ENCODE peak calls at places on chromosomes 3 and 15, in six cellular contexts. N, K, D, M, W and A are unnamed samples.

GRCh38 chr15:88269371-88270062 is 13.0 kb upstream of the NTRK3 start:
- DNase-seq in M (no peak), W (peak), N (no peak), D (no peak), K (no peak), A (no peak)

GRCh38 chr3:182562274-182562673 is 231.0 kb upstream of the ATP11B start:
- DNase-seq in D (no peak), N (no peak), W (no peak), M (no peak), K (no peak), A (no peak)

GRCh38 chr3:42501321-42501680 is 1.1 kb upstream of the VIPR1 start:
- DNase-seq in K (peak), M (peak), N (no peak), D (peak), W (no peak), A (peak)

GRCh38 chr15:94584833-94585244 is 353.5 kb downstream of the MCTP2 start:
- DNase-seq in D (no peak), W (no peak), M (no peak), K (no peak), N (peak), A (no peak)

GRCh38 chr15:88574646-88575045 is 28.2 kb upstream of the DET1 start:
- DNase-seq in D (peak), N (no peak), M (no peak), W (no peak), K (no peak), A (no peak)

GRCh38 chr3:124276863-124277515 is 285.1 kb upstream of the ROPN1 start:
- DNase-seq in M (no peak), W (peak), N (no peak), D (no peak), K (no peak), A (no peak)

GRCh38 chr3:192467230-192468186 is 259.8 kb downstream of the FGF12 start:
- DNase-seq in N (no peak), M (no peak), W (peak), D (peak), K (peak), A (no peak)

GRCh38 chr3:195203631-195204030 is 67.3 kb downstream of the XXYLT1 start:
- DNase-seq in D (no peak), K (no peak), N (no peak), M (no peak), W (no peak), A (no peak)

GRCh38 chr3:114272271-114272670 is 21.6 kb upstream of the TIGIT start:
- DNase-seq in M (no peak), N (no peak), W (no peak), K (no peak), D (no peak), A (no peak)

GRCh38 chr3:44198265-44198956 is 43.3 kb upstream of the TOPAZ1 start:
- DNase-seq in K (peak), M (peak), N (peak), D (peak), W (peak), A (peak)

GRCh38 chr15:58770519-58770856 is 614 bp upstream of the MINDY2 start:
- DNase-seq in K (peak), W (no peak), D (no peak), M (no peak), N (no peak), A (no peak)

GRCh38 chr3:15368561-15369135 is 36.3 kb upstream of the SH3BP5 start:
- DNase-seq in N (no peak), W (no peak), D (no peak), M (no peak), K (no peak), A (no peak)

GRCh38 chr3:70702132-70702531 is 389.7 kb upstream of the MDFIC2 start:
- DNase-seq in W (no peak), K (no peak), D (no peak), M (no peak), N (no peak), A (no peak)

GRCh38 chr15:38254065-38254883 is 1.6 kb downstream of the SPRED1 start:
- DNase-seq in M (no peak), K (peak), N (peak), W (peak), D (no peak), A (no peak)

GRCh38 chr3:37262816-37263393 is 88.5 kb upstream of the LRRFIP2 start:
- DNase-seq in N (no peak), M (no peak), D (no peak), W (no peak), K (no peak), A (no peak)

GRCh38 chr3:33915796-33916589 is 117.6 kb downstream of the PDCD6IP start:
- DNase-seq in W (no peak), M (no peak), K (no peak), N (no peak), D (peak), A (no peak)

GRCh38 chr3:61927332-61927731 is 366.0 kb downstream of the PTPRG start:
- DNase-seq in W (no peak), K (peak), N (no peak), D (no peak), M (peak), A (no peak)

GRCh38 chr3:67034371-67034770 is 36.3 kb downstream of the KBTBD8 start:
- DNase-seq in M (no peak), W (no peak), D (no peak), N (no peak), K (no peak), A (no peak)

DNA sequence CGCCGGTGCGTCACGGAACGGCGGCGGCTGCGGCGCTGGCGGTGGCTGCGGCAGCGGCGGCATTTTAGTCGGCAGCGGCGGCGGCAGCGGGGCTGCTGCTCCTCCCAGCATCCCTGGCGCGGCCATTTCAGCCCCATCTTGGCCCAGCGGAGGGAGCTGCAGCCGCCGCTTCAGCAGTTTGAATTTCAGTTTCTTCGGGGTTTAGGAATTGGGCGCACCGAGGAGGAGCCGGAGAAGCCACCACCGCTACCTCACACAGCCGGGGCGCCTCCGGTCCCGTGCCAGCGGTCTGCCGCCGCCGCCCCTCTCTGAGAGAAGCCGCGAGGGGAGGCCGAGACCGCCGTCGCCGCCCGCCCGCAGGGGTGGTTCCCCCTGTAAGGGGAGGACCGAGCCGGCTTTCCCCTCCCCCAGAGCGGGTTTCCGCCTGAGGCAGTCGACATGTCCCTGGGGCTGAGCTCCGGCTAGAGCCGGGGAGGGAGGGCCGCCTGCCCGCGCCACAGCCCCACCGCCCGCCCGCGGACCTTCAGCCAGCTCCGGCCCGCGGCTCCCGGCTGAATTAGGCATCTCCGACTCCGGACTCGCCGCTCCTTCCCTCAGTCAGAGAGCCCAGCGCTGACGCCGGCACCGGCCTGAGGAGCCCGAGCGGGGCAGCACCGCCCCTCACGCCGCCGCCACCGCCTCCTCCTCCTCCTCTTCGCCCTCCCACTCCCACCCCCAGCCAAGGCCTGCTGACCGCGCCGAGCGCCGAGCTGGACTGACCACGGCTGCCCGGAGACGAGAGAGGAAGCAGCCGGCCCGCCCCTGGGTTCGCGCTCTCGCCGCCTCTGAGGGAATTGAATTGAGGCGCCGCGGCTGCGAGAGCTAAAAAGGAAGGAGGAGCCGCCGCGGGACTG is at the start of gene TSC22D2:
- DNase-seq in D (peak), N (peak), K (peak), M (peak), W (peak), A (peak)
- TF ChIP-seq POLR2AphosphoS5 in D (peak), N (peak), K (peak), M (peak), W (peak), A (peak)

DNA sequence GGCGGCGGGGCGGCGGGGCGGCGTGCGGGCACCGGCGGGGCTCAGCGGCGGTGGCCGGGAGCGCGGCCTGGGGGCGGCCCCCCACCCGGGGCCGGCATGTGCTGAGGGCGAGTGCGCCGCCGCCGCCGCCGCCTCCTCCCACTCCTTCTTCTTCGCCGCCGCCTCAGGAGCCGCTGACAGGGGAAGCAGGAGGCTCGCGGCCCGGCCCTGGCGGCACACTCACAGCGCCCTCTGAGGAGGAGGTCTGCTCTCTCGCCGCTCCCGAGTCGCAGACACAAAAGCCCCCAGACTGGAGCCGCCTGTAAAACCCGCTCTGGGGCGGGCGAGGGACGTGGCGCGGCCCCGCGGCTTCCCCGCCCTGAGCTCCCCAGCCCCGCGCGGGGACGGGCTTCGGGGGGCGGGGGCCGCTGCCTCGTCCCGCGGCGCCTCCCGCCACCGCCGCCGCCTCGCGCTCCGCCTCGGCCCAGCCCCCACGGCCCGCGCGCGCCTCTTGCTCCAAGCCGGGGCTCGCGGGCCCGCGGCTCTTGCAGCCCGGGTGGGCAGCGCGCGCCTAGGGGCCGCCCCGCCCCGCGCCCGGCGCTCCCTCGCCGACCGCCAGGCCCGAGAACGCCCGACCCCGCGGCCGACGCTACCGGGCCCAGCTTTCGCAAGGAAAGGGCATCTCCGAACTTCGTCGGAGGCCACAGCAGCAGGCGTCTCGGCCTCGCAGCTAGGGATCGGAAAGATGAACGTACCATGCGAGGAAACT is at the start of gene PYGO1:
- DNase-seq in N (no peak), W (peak), M (no peak), D (peak), K (peak), A (peak)
- TF ChIP-seq POLR2AphosphoS5 in N (no peak), W (no peak), M (no peak), D (peak), K (no peak), A (no peak)

DNA sequence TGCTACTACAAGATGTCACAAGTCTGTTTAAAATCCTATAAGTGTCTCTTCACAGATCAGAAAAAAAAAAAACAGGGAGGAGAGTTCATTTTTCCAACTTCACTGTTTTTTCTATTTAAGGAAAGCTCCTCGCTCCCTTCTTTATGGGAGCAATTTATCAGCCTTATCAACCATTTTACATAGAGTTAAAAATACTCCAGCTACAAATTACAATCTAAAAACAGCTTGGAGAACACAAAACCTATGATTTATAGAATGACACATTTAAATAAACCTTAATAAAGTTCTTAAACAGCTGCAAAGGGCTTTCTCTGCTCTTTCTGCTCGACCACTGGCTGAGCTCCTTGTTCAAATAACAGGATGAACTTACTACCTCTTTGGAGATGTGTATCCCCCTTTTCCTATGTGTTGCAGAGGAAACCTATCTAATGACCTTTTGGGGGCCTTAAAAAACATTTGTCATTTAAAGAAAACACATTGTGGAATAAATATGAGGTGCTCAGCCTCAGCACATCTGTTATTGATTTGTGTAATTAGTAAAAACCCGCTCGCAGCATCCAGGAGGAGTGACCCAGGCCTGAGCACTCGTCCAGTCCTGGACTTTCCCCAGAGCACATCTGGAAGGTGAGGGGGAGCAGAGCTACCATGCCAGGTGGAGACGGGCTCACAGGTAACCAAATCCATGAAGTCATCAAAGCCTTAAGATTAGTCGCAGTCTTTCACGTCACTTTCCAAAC is 231.3 kb downstream of the ATP8B4 start:
- DNase-seq in W (no peak), M (no peak), D (no peak), K (no peak), N (no peak), A (no peak)
- TF ChIP-seq POLR2AphosphoS5 in W (no peak), M (no peak), D (no peak), K (no peak), N (no peak), A (no peak)

DNA sequence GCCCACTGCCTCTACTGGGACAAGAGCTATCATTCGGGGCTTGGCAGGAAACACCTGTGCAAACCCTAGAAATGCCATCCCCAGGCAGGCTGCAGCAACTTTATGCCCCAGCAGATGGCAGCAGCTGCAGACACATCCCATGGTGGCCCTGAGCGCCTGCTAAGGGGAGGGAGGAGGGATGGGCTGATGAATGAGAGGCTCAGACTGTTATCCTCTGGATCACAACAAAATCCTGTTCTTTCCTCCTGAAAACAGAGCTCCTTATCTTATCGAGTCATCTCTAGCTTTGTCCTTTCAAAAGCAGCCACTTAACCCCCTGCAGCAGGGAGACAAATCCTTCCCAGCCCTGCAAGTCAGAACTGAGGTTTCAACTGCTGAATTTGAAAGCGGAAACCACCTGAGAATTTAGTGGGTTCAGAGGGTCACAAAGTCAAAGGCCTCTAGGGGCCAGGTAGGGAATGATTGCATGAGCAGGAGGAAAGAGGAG is 90.6 kb upstream of the PROK2 start:
- DNase-seq in W (peak), N (peak), M (peak), K (peak), D (peak), A (peak)
- TF ChIP-seq POLR2AphosphoS5 in W (peak), N (no peak), M (no peak), K (no peak), D (no peak), A (no peak)

GRCh38 chr3:52917044-52917443 is 19.7 kb upstream of the STIMATE start:
- DNase-seq in D (no peak), M (no peak), K (no peak), W (no peak), N (no peak), A (no peak)

GRCh38 chr3:52910823-52911222 is 13.5 kb upstream of the STIMATE start:
- DNase-seq in D (no peak), M (no peak), W (no peak), K (no peak), N (no peak), A (no peak)

GRCh38 chr3:52915245-52915772 is 18.0 kb upstream of the STIMATE start:
- DNase-seq in M (no peak), D (no peak), W (no peak), K (no peak), N (no peak), A (no peak)

GRCh38 chr3:52907497-52907896 is 10.1 kb upstream of the STIMATE start:
- DNase-seq in K (no peak), M (no peak), W (no peak), D (peak), N (no peak), A (no peak)

DNA sequence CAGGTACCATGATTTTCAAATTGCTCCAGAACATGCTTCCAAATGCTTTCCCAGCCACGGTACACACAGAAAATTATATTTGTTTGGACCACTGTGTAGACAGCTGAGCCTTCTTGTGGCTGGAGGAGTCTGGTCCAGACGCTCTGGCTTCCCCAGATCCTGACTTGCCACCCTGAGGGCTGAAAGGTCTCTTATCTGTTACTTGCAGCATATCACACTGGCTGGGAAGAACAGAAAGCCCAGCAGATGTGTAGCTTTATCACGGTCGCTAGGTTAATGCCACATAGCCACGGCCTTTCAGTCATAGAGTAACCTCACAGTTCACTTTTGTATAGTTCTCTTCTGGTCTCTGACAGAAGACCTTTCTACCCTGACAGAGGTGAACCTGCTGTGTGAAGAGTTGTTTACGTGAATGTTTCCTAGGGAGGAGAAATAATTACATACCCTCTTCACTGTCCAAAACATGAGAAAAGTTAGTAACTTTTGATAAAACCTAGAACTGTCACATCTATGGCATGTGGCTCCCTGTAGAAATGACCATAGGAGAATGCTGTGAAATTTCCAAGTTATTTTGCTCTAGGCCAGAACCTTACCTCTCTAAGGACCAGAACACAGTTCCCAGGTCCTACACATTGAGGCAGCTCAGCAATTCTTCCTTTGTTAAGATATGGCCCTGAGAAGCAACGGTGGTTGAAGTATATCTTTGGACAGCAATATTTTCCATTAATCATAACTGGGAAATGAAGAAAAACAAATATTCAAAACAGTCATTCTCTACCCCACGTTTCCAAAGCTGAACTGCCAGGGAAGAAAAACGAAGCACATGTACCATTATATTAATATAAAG is 15.8 kb upstream of the STIMATE start:
- DNase-seq in M (no peak), K (no peak), D (no peak), N (no peak), W (no peak), A (no peak)
- TF ChIP-seq POLR2AphosphoS5 in M (no peak), K (no peak), D (no peak), N (no peak), W (no peak), A (no peak)

DNA sequence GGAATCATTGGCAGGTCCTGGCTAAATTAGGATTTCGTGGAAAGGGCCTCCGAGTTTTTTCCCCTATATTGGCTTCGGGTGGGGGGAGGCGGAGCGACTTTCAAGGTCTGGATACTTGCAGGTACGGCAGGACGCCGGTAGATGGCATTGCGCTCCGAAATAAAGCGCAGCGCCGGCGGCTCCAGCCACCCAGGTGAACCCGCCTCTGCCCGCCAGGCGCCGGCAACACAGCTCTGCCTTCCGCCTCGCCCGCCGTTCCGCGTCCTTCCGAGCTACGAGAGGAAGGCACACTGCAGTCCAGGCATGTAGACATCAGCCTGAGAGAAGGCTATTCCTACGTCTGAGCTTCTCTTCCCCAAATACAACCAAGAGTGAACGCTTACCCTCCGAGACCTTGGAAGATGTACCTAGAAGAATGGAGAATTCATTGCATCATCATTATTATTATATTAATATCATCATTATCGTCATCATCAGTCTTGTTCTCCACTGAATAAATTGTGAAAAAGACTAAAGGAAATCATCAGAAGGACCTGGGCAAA is 514.1 kb downstream of the MECOM start:
- DNase-seq in D (peak), W (peak), M (peak), K (peak), N (peak), A (peak)
- TF ChIP-seq POLR2AphosphoS5 in D (no peak), W (peak), M (no peak), K (peak), N (no peak), A (no peak)

DNA sequence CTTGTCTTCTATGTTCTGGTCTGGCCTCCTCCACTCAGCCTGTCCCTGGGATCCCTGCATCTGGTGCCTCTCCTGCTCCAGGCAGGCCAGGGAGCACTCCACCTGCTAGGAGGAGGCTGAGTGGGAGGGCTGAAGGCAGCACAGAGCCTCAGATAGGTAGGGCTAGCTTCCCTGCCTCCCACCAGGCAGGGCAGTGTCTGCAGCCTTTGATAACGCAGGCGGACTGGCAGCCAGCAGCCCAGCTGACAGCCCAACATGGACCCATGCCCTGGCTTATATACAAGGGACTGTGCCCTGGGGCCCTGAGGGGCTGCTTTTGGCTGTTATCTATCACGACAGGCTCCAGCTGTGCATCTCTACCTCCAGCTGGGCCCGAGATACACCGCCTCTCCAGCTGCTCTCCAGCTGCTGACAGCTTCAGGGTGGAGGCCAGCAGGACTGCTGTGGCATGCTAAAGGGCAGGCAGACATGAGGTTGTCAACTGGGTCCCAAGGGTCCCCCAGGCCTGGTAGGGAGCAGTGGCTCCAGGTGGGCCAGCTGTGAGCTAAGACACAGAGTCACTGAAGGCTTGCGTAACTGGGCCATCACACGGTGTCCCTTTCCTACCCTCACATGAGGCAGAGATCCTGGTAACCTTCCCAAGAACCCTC is 5.2 kb upstream of the CLK3 start:
- DNase-seq in W (no peak), M (no peak), D (no peak), K (no peak), N (no peak), A (no peak)
- TF ChIP-seq POLR2AphosphoS5 in W (no peak), M (no peak), D (no peak), K (no peak), N (no peak), A (no peak)